ENCODE peak calls at places on chromosomes 5 and 9, in seven cellular contexts. G, S, I, Y, J, O and U are unnamed samples.

GRCh38 chr9:78539188-78539587 is 242.3 kb downstream of the PSAT1 start:
- DNase-seq in G (no peak), S (no peak), O (no peak), Y (no peak), J (no peak), I (no peak), U (no peak)

GRCh38 chr5:43039468-43040286 is 442 bp downstream of the ANXA2R start:
- DNase-seq in G (no peak), J (peak), Y (peak), I (peak), O (no peak), S (no peak), U (no peak)

GRCh38 chr5:129906177-129906887 is 2.1 kb downstream of the CHSY3 start:
- DNase-seq in J (peak), G (peak), O (no peak), I (no peak), Y (no peak), S (peak), U (no peak)

GRCh38 chr5:170143091-170143490 is 37.4 kb downstream of the FOXI1 start:
- DNase-seq in O (no peak), G (no peak), J (no peak), Y (no peak), I (no peak), S (no peak), U (no peak)

GRCh38 chr5:170693701-170694100 is 89.8 kb upstream of the GABRP start:
- DNase-seq in G (no peak), O (no peak), J (no peak), I (no peak), Y (no peak), S (peak), U (no peak)

GRCh38 chr9:121774715-121775613 is 123.5 kb downstream of the DAB2IP start:
- DNase-seq in S (no peak), J (peak), G (no peak), O (no peak), Y (no peak), I (no peak), U (no peak)

GRCh38 chr5:55969956-55970355 is 24.8 kb downstream of the IL6ST start:
- DNase-seq in G (no peak), I (no peak), S (no peak), J (no peak), Y (no peak), O (no peak), U (no peak)

GRCh38 chr5:170145462-170145861 is 39.8 kb downstream of the FOXI1 start:
- DNase-seq in Y (no peak), G (no peak), J (no peak), S (no peak), I (no peak), O (no peak), U (no peak)

GRCh38 chr5:64003966-64004365 is 41.7 kb upstream of the HTR1A start:
- DNase-seq in O (no peak), G (no peak), Y (no peak), S (no peak), I (no peak), J (no peak), U (no peak)

GRCh38 chr5:35518104-35518503 is 99.6 kb upstream of the SPEF2 start:
- DNase-seq in O (no peak), G (no peak), J (no peak), S (no peak), I (no peak), Y (no peak), U (no peak)

GRCh38 chr9:89410022-89410421 is 87.9 kb downstream of the SEMA4D start:
- DNase-seq in G (no peak), J (no peak), Y (no peak), I (no peak), S (no peak), O (no peak), U (no peak)

GRCh38 chr5:170470808-170471404 is 32.9 kb upstream of the KCNIP1 start:
- DNase-seq in Y (no peak), J (no peak), S (no peak), I (no peak), G (no peak), O (no peak), U (no peak)

GRCh38 chr5:154860123-154860522 is 1.7 kb downstream of the CNOT8 start:
- DNase-seq in I (no peak), S (no peak), G (no peak), Y (no peak), J (peak), O (no peak), U (no peak)

GRCh38 chr5:154861946-154862345 is 3.5 kb downstream of the CNOT8 start:
- DNase-seq in S (no peak), G (no peak), Y (no peak), I (no peak), O (no peak), J (no peak), U (no peak)

GRCh38 chr5:154863291-154864080 is 5.1 kb downstream of the CNOT8 start:
- DNase-seq in Y (no peak), G (no peak), J (no peak), O (no peak), S (no peak), I (no peak), U (no peak)

GRCh38 chr5:154860765-154861164 is 2.3 kb downstream of the CNOT8 start:
- DNase-seq in I (no peak), J (no peak), G (no peak), O (no peak), S (no peak), Y (no peak), U (no peak)

DNA sequence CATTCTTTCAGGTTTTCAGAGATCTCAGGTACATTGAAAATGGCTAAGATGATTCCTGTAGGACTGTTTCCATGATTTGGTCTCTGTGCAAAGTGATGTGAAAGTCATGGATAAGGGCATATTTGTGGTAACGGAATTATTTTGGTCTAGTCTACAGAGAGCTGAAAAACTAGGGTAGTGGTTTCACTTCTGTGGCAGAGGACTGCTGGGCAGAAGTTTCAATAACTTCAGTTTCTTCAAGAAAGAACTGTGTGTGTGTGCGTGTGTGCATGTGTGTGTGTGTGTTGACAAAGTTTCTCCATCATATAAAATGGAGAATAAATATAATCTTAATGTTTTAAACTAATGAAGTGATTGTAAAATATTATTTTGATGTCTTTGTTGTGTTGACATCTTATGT is 4.3 kb downstream of the CNOT8 start:
- DNase-seq in O (no peak), I (no peak), J (no peak), S (no peak), G (no peak), Y (no peak), U (no peak)
- H3K4me3 ChIP-seq in O (no peak), I (no peak), J (peak), S (no peak), G (no peak), Y (no peak), U (no peak)

DNA sequence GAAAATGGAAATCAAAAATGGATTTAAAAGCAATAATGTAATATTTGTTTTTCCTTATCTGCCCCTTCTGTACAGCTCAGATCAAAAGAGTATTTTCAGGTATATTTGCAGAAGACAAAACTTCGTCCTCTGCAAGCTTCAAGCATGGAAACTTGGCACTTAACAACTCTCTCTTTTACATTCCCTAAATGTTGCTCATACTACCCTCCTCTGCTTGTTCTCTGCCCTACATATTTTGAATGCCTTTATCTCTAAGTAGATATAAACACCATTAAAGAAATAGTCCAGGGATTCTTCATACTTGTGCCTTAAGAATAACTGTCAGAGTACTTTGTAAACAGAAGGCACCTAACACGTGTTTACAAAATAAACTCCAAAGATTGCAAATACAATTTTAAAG is 19.2 kb upstream of the SMC2 start:
- DNase-seq in I (no peak), J (no peak), G (no peak), Y (no peak), O (no peak), S (no peak), U (no peak)
- H3K4me3 ChIP-seq in I (no peak), J (no peak), G (no peak), Y (no peak), O (no peak), S (no peak), U (no peak)

GRCh38 chr5:14458414-14458813 is 123.2 kb upstream of the OTULINL start:
- DNase-seq in G (no peak), Y (no peak), J (no peak), S (no peak), I (no peak), O (no peak), U (no peak)
- H3K4me3 ChIP-seq in G (no peak), Y (no peak), J (no peak), S (no peak), I (no peak), O (no peak), U (no peak)

DNA sequence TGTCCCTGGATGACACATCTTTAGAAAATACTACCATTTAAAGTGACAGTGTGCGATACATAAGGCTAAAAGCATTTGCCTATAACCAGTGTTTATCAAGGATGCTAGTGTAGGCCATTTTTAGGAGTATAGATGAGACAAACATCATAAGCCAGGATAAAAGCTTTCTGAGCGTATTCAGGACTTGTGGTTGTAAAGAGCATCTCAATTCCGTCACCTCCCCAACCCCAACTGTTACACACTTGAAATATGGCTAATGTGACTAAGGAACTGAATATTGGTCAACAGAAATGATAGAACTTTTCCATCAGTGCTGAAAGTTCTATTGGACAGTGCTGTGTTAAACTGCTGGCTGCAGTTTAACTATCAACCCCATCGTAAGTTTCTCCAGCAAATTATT is 4.5 kb downstream of the SNX18 start:
- DNase-seq in I (no peak), J (no peak), S (no peak), G (no peak), O (no peak), Y (no peak), U (no peak)
- H3K4me3 ChIP-seq in I (no peak), J (peak), S (no peak), G (peak), O (no peak), Y (no peak), U (no peak)

DNA sequence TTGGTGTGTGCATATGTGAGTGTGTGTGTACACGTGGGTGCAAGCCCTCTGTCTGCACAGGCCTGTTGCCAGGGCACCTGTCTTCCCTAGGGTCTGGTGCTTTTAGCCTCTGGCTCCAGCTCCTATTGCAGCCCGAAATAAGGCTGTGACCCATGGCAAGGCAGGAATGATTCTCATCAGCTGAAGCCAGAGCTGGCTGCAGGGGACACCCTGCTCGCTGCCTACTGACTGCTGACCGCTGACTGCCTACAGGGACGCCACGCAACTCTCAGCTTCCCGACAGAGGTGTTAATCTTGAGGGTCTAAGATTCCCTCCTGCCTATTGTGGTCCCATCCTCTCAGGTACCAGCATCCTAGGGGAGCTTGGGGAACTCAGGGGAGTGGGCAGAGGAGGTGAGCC is at the start of gene MYOZ3:
- DNase-seq in J (no peak), Y (no peak), O (no peak), S (peak), G (peak), I (no peak), U (no peak)
- H3K4me3 ChIP-seq in J (no peak), Y (no peak), O (no peak), S (no peak), G (no peak), I (no peak), U (no peak)

DNA sequence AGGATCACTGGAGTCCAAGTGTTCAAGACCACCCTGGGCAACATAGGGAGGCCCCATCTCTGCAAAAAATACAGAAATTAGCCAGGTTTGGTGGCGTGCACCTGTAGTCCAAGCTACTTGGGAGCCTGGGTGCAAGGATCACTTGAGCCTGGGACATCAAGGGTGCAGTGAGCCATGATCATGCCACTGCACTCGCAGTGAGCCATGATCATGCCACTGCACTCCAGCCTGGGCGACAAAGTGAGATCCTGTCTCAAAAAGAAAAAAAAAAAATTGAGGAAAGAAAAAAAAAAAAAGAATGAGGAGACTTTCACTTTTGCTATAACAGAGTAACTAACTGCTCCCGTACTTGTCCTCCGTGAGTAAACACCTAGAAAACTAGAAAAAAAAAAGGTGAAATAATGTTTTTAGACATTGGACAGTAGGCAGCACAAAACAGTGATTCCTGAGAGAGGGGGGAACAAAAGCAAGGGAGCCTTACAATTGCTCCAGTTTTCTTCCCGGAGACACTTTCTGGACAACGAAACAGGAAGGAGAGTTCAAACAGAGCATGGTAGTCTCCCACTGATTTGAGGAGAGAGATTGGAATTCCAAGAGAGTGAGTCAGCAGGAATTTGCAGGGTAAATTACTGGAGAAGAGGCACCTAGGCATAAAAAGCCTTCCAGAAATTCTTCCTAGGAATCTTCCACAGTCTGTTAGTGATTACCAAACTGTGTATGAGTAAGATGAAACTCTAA is 6.9 kb upstream of the ZBTB5 start:
- DNase-seq in O (no peak), G (no peak), Y (no peak), S (peak), I (peak), J (no peak), U (peak)
- H3K4me3 ChIP-seq in O (peak), G (peak), Y (no peak), S (no peak), I (peak), J (peak), U (no peak)

GRCh38 chr9:33448159-33448511 is 742 bp upstream of the AQP3 start:
- DNase-seq in G (no peak), Y (no peak), J (no peak), O (peak), I (no peak), S (no peak), U (no peak)
- H3K4me3 ChIP-seq in G (peak), Y (peak), J (peak), O (no peak), I (no peak), S (no peak), U (no peak)

GRCh38 chr5:132747693-132748440 is 641 bp downstream of the CCNI2 start:
- DNase-seq in J (no peak), G (no peak), O (no peak), Y (peak), S (peak), I (no peak), U (no peak)
- H3K4me3 ChIP-seq in J (peak), G (peak), O (no peak), Y (peak), S (peak), I (peak), U (peak)

GRCh38 chr5:132489871-132490483 is 596 bp downstream of the IRF1 start:
- DNase-seq in J (peak), Y (no peak), I (peak), S (peak), O (no peak), G (peak), U (no peak)
- H3K4me3 ChIP-seq in J (peak), Y (peak), I (peak), S (peak), O (peak), G (peak), U (peak)